ENCODE peak calls at places on chromosome 17, in seven cellular contexts. One of them, this sample, is unnamed.

GRCh38 chr17:73320601-73321264 is 8.9 kb upstream of the CDC42EP4 start:
- DNase-seq in EL: no peak
- DNase-seq in EH: no peak
- DNase-seq in mucosa of gallbladder: no peak
- DNase-seq in C1 segment of cervical spinal cord: no peak
- DNase-seq in stimulated activated CD8-positive, alpha-beta memory T cell treated with anti-CD3 and anti-CD28 coated beads, Interleukin-4, amount 100 ng/mL, for 48 hours: no peak
- DNase-seq in GF-D8: no peak
- DNase-seq in this sample: no peak

GRCh38 chr17:49907279-49907678 is 59.4 kb upstream of the TAC4 start:
- DNase-seq in EL: no peak
- DNase-seq in EH: no peak
- DNase-seq in mucosa of gallbladder: no peak
- DNase-seq in C1 segment of cervical spinal cord: no peak
- DNase-seq in stimulated activated CD8-positive, alpha-beta memory T cell treated with anti-CD3 and anti-CD28 coated beads, Interleukin-4, amount 100 ng/mL, for 48 hours: no peak
- DNase-seq in GF-D8: no peak
- DNase-seq in this sample: no peak

GRCh38 chr17:76515291-76515949 is 14.2 kb upstream of the RHBDF2 start:
- DNase-seq in EL: peak; percentile 91
- DNase-seq in EH: peak; percentile 97
- DNase-seq in mucosa of gallbladder: peak; percentile 81
- DNase-seq in C1 segment of cervical spinal cord: peak; percentile 35
- DNase-seq in stimulated activated CD8-positive, alpha-beta memory T cell treated with anti-CD3 and anti-CD28 coated beads, Interleukin-4, amount 100 ng/mL, for 48 hours: peak; percentile 88
- DNase-seq in GF-D8: peak; percentile 57
- DNase-seq in this sample: peak; percentile 100

GRCh38 chr17:73722163-73722562 is 77.9 kb upstream of the SDK2 start:
- DNase-seq in EL: no peak
- DNase-seq in EH: no peak
- DNase-seq in mucosa of gallbladder: no peak
- DNase-seq in C1 segment of cervical spinal cord: no peak
- DNase-seq in stimulated activated CD8-positive, alpha-beta memory T cell treated with anti-CD3 and anti-CD28 coated beads, Interleukin-4, amount 100 ng/mL, for 48 hours: no peak
- DNase-seq in GF-D8: no peak
- DNase-seq in this sample: no peak

GRCh38 chr17:44110823-44111633 is 12.4 kb downstream of the HDAC5 start:
- DNase-seq in EL: peak; percentile 90
- DNase-seq in EH: peak; percentile 97
- DNase-seq in mucosa of gallbladder: peak; percentile 98
- DNase-seq in C1 segment of cervical spinal cord: peak; percentile 96
- DNase-seq in stimulated activated CD8-positive, alpha-beta memory T cell treated with anti-CD3 and anti-CD28 coated beads, Interleukin-4, amount 100 ng/mL, for 48 hours: peak; percentile 73
- DNase-seq in GF-D8: peak; percentile 89
- DNase-seq in this sample: peak; percentile 92

GRCh38 chr17:39114744-39115534 is 36.5 kb downstream of the PLXDC1 start:
- DNase-seq in EL: peak; percentile 65
- DNase-seq in EH: peak; percentile 82
- DNase-seq in mucosa of gallbladder: peak; percentile 34
- DNase-seq in C1 segment of cervical spinal cord: no peak
- DNase-seq in stimulated activated CD8-positive, alpha-beta memory T cell treated with anti-CD3 and anti-CD28 coated beads, Interleukin-4, amount 100 ng/mL, for 48 hours: no peak
- DNase-seq in GF-D8: no peak
- DNase-seq in this sample: peak; percentile 69

GRCh38 chr17:64032081-64032480 is 11.6 kb upstream of the ICAM2 start:
- DNase-seq in EL: peak; percentile 53
- DNase-seq in EH: peak; percentile 55
- DNase-seq in mucosa of gallbladder: no peak
- DNase-seq in C1 segment of cervical spinal cord: no peak
- DNase-seq in stimulated activated CD8-positive, alpha-beta memory T cell treated with anti-CD3 and anti-CD28 coated beads, Interleukin-4, amount 100 ng/mL, for 48 hours: no peak
- DNase-seq in GF-D8: no peak
- DNase-seq in this sample: peak; percentile 38

GRCh38 chr17:15952048-15952532 is 7.2 kb downstream of the ADORA2B start:
- DNase-seq in EL: no peak
- DNase-seq in EH: no peak
- DNase-seq in mucosa of gallbladder: no peak
- DNase-seq in C1 segment of cervical spinal cord: no peak
- DNase-seq in stimulated activated CD8-positive, alpha-beta memory T cell treated with anti-CD3 and anti-CD28 coated beads, Interleukin-4, amount 100 ng/mL, for 48 hours: no peak
- DNase-seq in GF-D8: no peak
- DNase-seq in this sample: no peak

GRCh38 chr17:55451203-55451641 is 29.6 kb upstream of the MMD start:
- DNase-seq in EL: peak; percentile 38
- DNase-seq in EH: peak; percentile 70
- DNase-seq in mucosa of gallbladder: peak; percentile 11
- DNase-seq in C1 segment of cervical spinal cord: no peak
- DNase-seq in stimulated activated CD8-positive, alpha-beta memory T cell treated with anti-CD3 and anti-CD28 coated beads, Interleukin-4, amount 100 ng/mL, for 48 hours: no peak
- DNase-seq in GF-D8: no peak
- DNase-seq in this sample: peak; percentile 61

GRCh38 chr17:66677201-66677981 is 157.5 kb upstream of the CACNG5 start:
- DNase-seq in EL: peak; percentile 82
- DNase-seq in EH: peak; percentile 73
- DNase-seq in mucosa of gallbladder: no peak
- DNase-seq in C1 segment of cervical spinal cord: no peak
- DNase-seq in stimulated activated CD8-positive, alpha-beta memory T cell treated with anti-CD3 and anti-CD28 coated beads, Interleukin-4, amount 100 ng/mL, for 48 hours: no peak
- DNase-seq in GF-D8: no peak
- DNase-seq in this sample: peak; percentile 92